ENCODE peak calls at places on chromosomes 3 and 15, in five cellular contexts. S is breast epithelium, O is stomach, F is H1, K is endothelial cell of umbilical vein. H is an unnamed sample.
A peak's percentile ranks its signal among the peaks of the same experiment; 100 is the strongest.

GRCh38 chr3:18789734-18790133 is 358.6 kb upstream of the KCNH8 start:
- DNase-seq in O (no peak), S (no peak), K (no peak), F (no peak), H (no peak)

GRCh38 chr3:171833775-171834460 is 9.2 kb upstream of the TMEM212 start:
- DNase-seq in S (no peak), O (no peak), F (no peak), K (peak; percentile 80), H (no peak)

GRCh38 chr3:123406598-123406997 is 42.3 kb downstream of the ADCY5 start:
- DNase-seq in F (no peak), K (no peak), O (peak; percentile 31), S (no peak), H (peak; percentile 70)

GRCh38 chr15:59632714-59633113 is 21.1 kb downstream of the GCNT3 start:
- DNase-seq in O (no peak), S (no peak), K (no peak), F (peak; percentile 33), H (no peak)

GRCh38 chr3:61783993-61784718 is 222.8 kb downstream of the PTPRG start:
- DNase-seq in K (no peak), O (no peak), F (no peak), S (no peak), H (no peak)

GRCh38 chr3:196288141-196288460 is 575 bp upstream of the PCYT1A start:
- DNase-seq in K (no peak), S (no peak), O (no peak), F (no peak), H (no peak)

GRCh38 chr3:108085821-108086350 is 4.9 kb downstream of the CD47 start:
- DNase-seq in F (no peak), S (no peak), K (no peak), O (no peak), H (no peak)

GRCh38 chr15:99909914-99910313 is 176.7 kb upstream of the LYSMD4 start:
- DNase-seq in K (no peak), O (no peak), F (no peak), S (no peak), H (no peak)

GRCh38 chr3:146163584-146163983 is 2.6 kb upstream of the PLOD2 start:
- DNase-seq in K (peak; percentile 75), O (no peak), F (no peak), S (no peak), H (no peak)

GRCh38 chr3:99376926-99377325 is 261.5 kb upstream of the COL8A1 start:
- DNase-seq in K (no peak), S (no peak), F (no peak), O (no peak), H (no peak)

GRCh38 chr3:119944091-119944490 is 150.2 kb downstream of the GSK3B start:
- DNase-seq in S (no peak), O (no peak), F (no peak), K (no peak), H (no peak)

GRCh38 chr3:48269592-48269991 is 28.7 kb downstream of the ZNF589 start:
- DNase-seq in K (no peak), F (no peak), S (no peak), O (no peak), H (no peak)

GRCh38 chr15:61641645-61642044 is 412.5 kb upstream of the RORA start:
- DNase-seq in K (no peak), O (no peak), S (no peak), F (no peak), H (no peak)

GRCh38 chr15:67892559-67893377 is 52.9 kb upstream of the RNU6-1 start:
- DNase-seq in K (no peak), O (no peak), S (no peak), F (no peak), H (no peak)

GRCh38 chr3:151410891-151411559 is 26.5 kb upstream of the P2RY12 start:
- DNase-seq in O (no peak), F (no peak), S (no peak), K (no peak), H (no peak)

GRCh38 chr3:196208942-196209695 is 2.1 kb downstream of the ZDHHC19 start:
- DNase-seq in K (no peak), F (no peak), O (no peak), S (no peak), H (peak; percentile 82)

GRCh38 chr3:153746211-153746610 is 375.0 kb upstream of the ARHGEF26 start:
- DNase-seq in O (no peak), F (no peak), K (no peak), S (no peak), H (no peak)

GRCh38 chr15:70220444-70220937 is 122.8 kb upstream of the TLE3 start:
- DNase-seq in S (no peak), O (no peak), K (no peak), F (no peak), H (no peak)

GRCh38 chr15:70219256-70219919 is 121.7 kb upstream of the TLE3 start:
- DNase-seq in K (no peak), S (no peak), F (no peak), O (no peak), H (no peak)

GRCh38 chr15:70214941-70215635 is 117.4 kb upstream of the TLE3 start:
- DNase-seq in S (no peak), K (no peak), O (no peak), F (no peak), H (no peak)

GRCh38 chr15:70215951-70216350 is 118.2 kb upstream of the TLE3 start:
- DNase-seq in O (no peak), K (no peak), S (no peak), F (no peak), H (no peak)

DNA sequence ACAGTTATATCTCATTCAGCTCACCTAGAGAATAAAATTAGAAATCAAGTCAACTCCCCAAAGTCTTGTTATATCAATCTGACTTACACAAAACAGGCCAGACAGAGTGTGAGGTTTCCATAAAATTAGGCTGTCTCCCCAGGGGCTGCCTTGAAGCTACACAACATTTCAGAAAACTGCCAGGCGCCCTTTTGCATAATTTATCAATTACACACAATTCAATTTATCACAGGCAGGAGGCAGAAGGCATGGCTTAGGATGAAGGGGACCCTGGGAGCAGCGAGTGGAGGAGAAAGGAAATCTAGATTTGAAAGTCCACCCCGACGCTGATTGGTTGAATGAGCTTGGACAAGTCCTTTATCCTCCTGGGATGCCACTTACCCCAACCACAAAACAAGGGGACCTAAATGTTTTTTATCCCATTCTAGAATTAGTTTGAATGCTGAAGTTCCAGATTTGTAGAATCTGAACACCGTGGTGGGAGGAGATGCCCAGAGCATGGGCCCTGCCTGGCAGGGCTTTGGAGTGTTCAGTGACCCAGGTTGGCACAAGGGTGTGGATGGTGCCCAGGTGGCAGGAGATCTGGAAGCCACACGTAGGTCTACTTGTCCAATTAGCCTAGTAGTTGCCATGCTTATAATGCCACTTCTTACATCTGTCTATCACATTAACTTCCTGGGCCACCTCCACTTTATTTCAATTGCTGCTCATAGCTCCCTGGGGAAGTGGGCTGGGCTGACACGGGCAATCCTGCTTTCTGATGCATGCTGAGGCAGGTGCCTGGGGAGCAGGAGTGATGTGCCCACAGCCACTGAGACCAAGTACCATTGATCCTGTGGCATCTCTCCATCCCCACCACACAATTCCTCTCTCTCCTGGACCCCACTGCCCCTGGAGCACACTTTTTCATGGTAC is 119.8 kb upstream of the TLE3 start:
- DNase-seq in F (no peak), K (no peak), S (no peak), O (no peak), H (no peak)
- H3K4me3 ChIP-seq in F (no peak overlapping the region), K (no peak overlapping the region), S (no peak overlapping the region), O (no peak overlapping the region), H (no peak overlapping the region)

GRCh38 chr3:117149577-117149976 is 440.0 kb downstream of the TUSC7 start:
- DNase-seq in F (no peak), O (no peak), K (no peak), S (no peak), H (no peak)

GRCh38 chr3:117145677-117146076 is 436.1 kb downstream of the TUSC7 start:
- DNase-seq in S (no peak), K (no peak), F (no peak), O (no peak), H (no peak)

GRCh38 chr3:117146571-117146970 is 437.0 kb downstream of the TUSC7 start:
- DNase-seq in S (no peak), F (no peak), O (no peak), K (no peak), H (no peak)

GRCh38 chr3:117141821-117142220 is 432.2 kb downstream of the TUSC7 start:
- DNase-seq in K (no peak), S (no peak), O (no peak), F (no peak), H (no peak)

DNA sequence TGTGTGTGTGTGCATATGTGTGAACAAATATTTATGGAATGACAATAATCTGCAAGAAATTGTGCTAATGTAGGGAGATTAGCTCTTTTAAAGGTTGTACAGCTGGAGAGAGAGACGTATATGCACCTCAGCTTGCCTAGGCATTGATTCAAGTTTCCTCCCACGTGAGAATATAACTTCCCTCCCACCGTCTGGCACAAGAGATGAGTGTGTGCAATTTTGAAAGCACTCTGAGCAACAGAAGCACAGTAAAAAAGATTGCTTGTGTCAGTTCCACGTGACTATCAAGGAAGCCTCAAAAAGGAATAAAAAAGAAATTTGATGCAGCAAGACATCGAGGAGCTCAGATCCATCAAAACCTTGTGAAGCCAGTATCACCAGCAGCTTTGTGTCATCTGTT is 435.3 kb downstream of the TUSC7 start:
- DNase-seq in K (no peak), S (no peak), O (no peak), F (no peak), H (no peak)
- TF ChIP-seq POLR2A in K (no peak), S (no peak), O (no peak), F (no peak), H (no peak)

DNA sequence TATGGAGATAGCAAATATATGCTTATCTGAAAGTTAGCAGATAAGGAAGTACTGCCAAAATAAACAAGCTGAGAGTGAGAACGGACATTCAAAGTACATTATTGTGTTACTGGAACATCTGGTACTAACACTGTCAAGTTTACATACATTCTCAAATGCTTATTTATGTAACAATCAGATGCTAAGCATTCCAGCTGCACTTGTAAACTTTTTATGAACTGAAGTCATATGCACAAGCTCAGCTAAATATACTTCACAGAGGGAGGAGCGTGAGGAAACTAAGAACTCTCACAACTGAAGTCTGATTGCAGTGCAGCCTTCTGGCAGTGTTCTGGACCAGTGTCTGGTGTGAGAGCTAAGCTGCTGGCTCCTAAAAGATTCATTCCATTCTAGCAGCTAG is 223.7 kb upstream of the NANOGP8 start:
- DNase-seq in O (no peak), F (no peak), S (no peak), K (peak; percentile 96), H (no peak)
- TF ChIP-seq POLR2AphosphoS5 in O (no peak), F (no peak), S (no peak), K (peak; percentile 65), H (no peak)

GRCh38 chr3:97931218-97931617 is 41.0 kb downstream of the RIOX2 start:
- DNase-seq in O (no peak), S (no peak), F (no peak), K (no peak), H (no peak)

GRCh38 chr3:97927699-97928098 is 44.5 kb downstream of the RIOX2 start:
- DNase-seq in S (no peak), O (no peak), F (no peak), K (no peak), H (no peak)

GRCh38 chr3:97930018-97930417 is 42.2 kb downstream of the RIOX2 start:
- DNase-seq in K (no peak), S (no peak), O (no peak), F (no peak), H (no peak)

GRCh38 chr3:97932387-97932801 is 39.8 kb downstream of the RIOX2 start:
- DNase-seq in K (no peak), O (no peak), F (no peak), S (no peak), H (no peak)

DNA sequence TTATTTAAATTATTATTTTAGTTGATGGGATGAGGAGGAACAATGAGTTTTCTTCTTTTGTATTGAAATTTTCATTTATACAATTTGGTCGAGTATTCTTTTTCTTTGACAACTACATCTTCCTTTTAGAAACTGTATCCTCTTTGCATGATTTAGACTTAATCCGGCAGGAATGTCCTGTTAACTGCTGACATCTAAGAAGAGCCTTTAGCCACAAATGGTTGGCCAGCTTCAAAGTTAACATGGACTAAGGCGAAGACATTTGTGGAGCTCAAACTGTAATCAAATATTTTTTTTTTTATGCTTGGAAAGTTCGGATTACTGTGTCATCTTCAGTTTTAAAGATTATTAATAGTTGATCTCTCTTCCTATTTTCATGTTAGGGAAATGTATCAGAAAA is 43.2 kb downstream of the RIOX2 start:
- DNase-seq in S (no peak), F (no peak), K (no peak), O (no peak), H (no peak)
- H3K4me3 ChIP-seq in S (no peak overlapping the region), F (no peak overlapping the region), K (no peak overlapping the region), O (no peak overlapping the region), H (no peak overlapping the region)

H was measured in spleen.